ENCODE peak calls at places on chromosomes 4 and X, in seven cellular contexts. B, I, Q, N, S, V and Y are unnamed samples.

GRCh38 chrX:1486177-1486576 is 33.5 kb upstream of the ASMTL start:
- DNase-seq in B (no peak), I (no peak), Q (no peak), N (no peak), S (no peak), V (no peak), Y (no peak)

GRCh38 chrX:119004920-119005524 is 30.6 kb downstream of the LONRF3 start:
- DNase-seq in B (peak; percentile 41), I (peak; percentile 20), Q (peak; percentile 28), N (peak; percentile 44), S (peak; percentile 41), V (peak; percentile 4), Y (no peak)

GRCh38 chrX:150730719-150731118 is 37.5 kb downstream of the MTMR1 start:
- DNase-seq in B (no peak), I (peak; percentile 52), Q (no peak), N (no peak), S (peak; percentile 30), V (no peak), Y (no peak)

GRCh38 chrX:103782640-103783039 is 6.0 kb downstream of the PLP1 start:
- DNase-seq in B (no peak), I (no peak), Q (no peak), N (no peak), S (no peak), V (no peak), Y (no peak)

GRCh38 chr4:10201356-10202223 is 85.0 kb upstream of the WDR1 start:
- DNase-seq in B (no peak), I (no peak), Q (no peak), N (no peak), S (no peak), V (no peak), Y (no peak)

GRCh38 chr4:71404049-71404448 is 65.2 kb downstream of the SLC4A4 start:
- DNase-seq in B (no peak), I (peak; percentile 28), Q (no peak), N (no peak), S (no peak), V (peak; percentile 62), Y (no peak)

GRCh38 chrX:63889001-63889400 is 104.0 kb upstream of the ARHGEF9 start:
- DNase-seq in B (no peak), I (peak; percentile 42), Q (no peak), N (no peak), S (peak; percentile 89), V (no peak), Y (peak; percentile 10)

GRCh38 chr4:173410106-173410505 is 11.2 kb upstream of the SCRG1 start:
- DNase-seq in B (no peak), I (no peak), Q (no peak), N (no peak), S (no peak), V (no peak), Y (no peak)

GRCh38 chr4:99723555-99724450 is 66.2 kb upstream of the C4orf54 start:
- DNase-seq in B (no peak), I (peak; percentile 85), Q (peak; percentile 55), N (peak; percentile 38), S (peak; percentile 79), V (no peak), Y (peak; percentile 84)

GRCh38 chrX:10744011-10744410 is 123.6 kb upstream of the MID1 start:
- DNase-seq in B (no peak), I (no peak), Q (no peak), N (no peak), S (no peak), V (no peak), Y (no peak)

GRCh38 chr4:8188743-8189550 is 10.1 kb upstream of the SH3TC1 start:
- DNase-seq in B (no peak), I (no peak), Q (no peak), N (no peak), S (no peak), V (peak; percentile 95), Y (peak; percentile 95)

GRCh38 chr4:2626231-2626630 is 89.8 kb downstream of the FAM193A start:
- DNase-seq in B (no peak), I (no peak), Q (no peak), N (no peak), S (no peak), V (no peak), Y (no peak)

GRCh38 chr4:129410115-129410514 is 314.2 kb downstream of the C4orf33 start:
- DNase-seq in B (no peak), I (no peak), Q (no peak), N (no peak), S (no peak), V (no peak), Y (no peak)

GRCh38 chr4:793941-794621 is 31.8 kb downstream of the CPLX1 start:
- DNase-seq in B (no peak), I (peak; percentile 18), Q (no peak), N (no peak), S (no peak), V (peak; percentile 7), Y (no peak)

GRCh38 chr4:8681391-8681790 is 88.8 kb downstream of the CPZ start:
- DNase-seq in B (no peak), I (no peak), Q (no peak), N (no peak), S (no peak), V (no peak), Y (no peak)

GRCh38 chrX:103918050-103918449 is 44.4 kb upstream of the TMSB15B start:
- DNase-seq in B (peak; percentile 51), I (peak; percentile 68), Q (peak; percentile 10), N (peak; percentile 67), S (peak; percentile 65), V (peak; percentile 86), Y (no peak)

GRCh38 chrX:11893933-11894710 is 136.1 kb downstream of the MSL3 start:
- DNase-seq in B (no peak), I (peak; percentile 29), Q (no peak), N (no peak), S (no peak), V (no peak), Y (no peak)

GRCh38 chr4:10733016-10733415 is 48.4 kb upstream of the CLNK start:
- DNase-seq in B (no peak), I (no peak), Q (no peak), N (no peak), S (no peak), V (no peak), Y (no peak)

GRCh38 chrX:154545673-154546274 is 872 bp downstream of the G6PD start:
- DNase-seq in B (no peak), I (no peak), Q (no peak), N (no peak), S (no peak), V (no peak), Y (no peak)

GRCh38 chr4:4990857-4991540 is 28.3 kb downstream of the CYTL1 start:
- DNase-seq in B (no peak), I (peak; percentile 85), Q (peak; percentile 31), N (peak; percentile 65), S (peak; percentile 54), V (no peak), Y (no peak)

GRCh38 chr4:118587116-118587869 is 97.9 kb upstream of the METTL14 start:
- DNase-seq in B (no peak), I (no peak), Q (no peak), N (no peak), S (no peak), V (no peak), Y (no peak)

GRCh38 chrX:116272881-116273280 is 102.3 kb downstream of the AGTR2 start:
- DNase-seq in B (no peak), I (no peak), Q (no peak), N (no peak), S (peak; percentile 37), V (no peak), Y (peak; percentile 2)

GRCh38 chrX:9677098-9677739 is 88.4 kb downstream of the GPR143 start:
- DNase-seq in B (peak; percentile 38), I (peak; percentile 60), Q (no peak), N (no peak), S (peak; percentile 39), V (no peak), Y (peak; percentile 44)

GRCh38 chr4:65623509-65623908 is 46.8 kb downstream of the EPHA5 start:
- DNase-seq in B (no peak), I (peak; percentile 90), Q (no peak), N (no peak), S (peak; percentile 85), V (peak; percentile 8), Y (no peak)

GRCh38 chr4:98939892-98940298 is 11.0 kb upstream of the EIF4E start:
- DNase-seq in B (peak; percentile 6), I (peak; percentile 65), Q (peak; percentile 14), N (peak; percentile 44), S (peak; percentile 85), V (peak; percentile 26), Y (no peak)

GRCh38 chrX:96430756-96431455 is 253.7 kb upstream of the DIAPH2 start:
- DNase-seq in B (no peak), I (no peak), Q (no peak), N (no peak), S (no peak), V (no peak), Y (no peak)

GRCh38 chr4:149553959-149554520 is 261.6 kb downstream of the IQCM start:
- DNase-seq in B (no peak), I (peak; percentile 75), Q (no peak), N (no peak), S (no peak), V (no peak), Y (no peak)